ENCODE peak calls at places on chromosomes 1 and 21, in eight cellular contexts. One of them, this sample, is unnamed.
A peak's percentile ranks its signal among the peaks of the same experiment; 100 is the strongest.

GRCh38 chr1:113990966-113991365 is 11.7 kb downstream of the OLFML3 start:
- DNase-seq in adrenal gland: no peak
- DNase-seq in left ventricle myocardium inferior: no peak
- DNase-seq in colonic mucosa: no peak
- DNase-seq in natural killer cell: no peak
- DNase-seq in dorsolateral prefrontal cortex: no peak
- DNase-seq in activated CD8-positive, alpha-beta T cell treated with anti-CD3 and anti-CD28 coated beads for 36 hours: no peak
- DNase-seq in A549: no peak
- DNase-seq in this sample: no peak

GRCh38 chr1:111802110-111802509 is 46.4 kb downstream of the DDX20 start:
- DNase-seq in adrenal gland: no peak
- DNase-seq in left ventricle myocardium inferior: peak; percentile 61
- DNase-seq in colonic mucosa: no peak
- DNase-seq in natural killer cell: no peak
- DNase-seq in dorsolateral prefrontal cortex: no peak
- DNase-seq in activated CD8-positive, alpha-beta T cell treated with anti-CD3 and anti-CD28 coated beads for 36 hours: no peak
- DNase-seq in A549: no peak
- DNase-seq in this sample: no peak

GRCh38 chr1:75520862-75521261 is 90.1 kb downstream of the SLC44A5 start:
- DNase-seq in adrenal gland: no peak
- DNase-seq in left ventricle myocardium inferior: no peak
- DNase-seq in colonic mucosa: no peak
- DNase-seq in natural killer cell: no peak
- DNase-seq in dorsolateral prefrontal cortex: no peak
- DNase-seq in activated CD8-positive, alpha-beta T cell treated with anti-CD3 and anti-CD28 coated beads for 36 hours: no peak
- DNase-seq in A549: peak; percentile 1
- DNase-seq in this sample: no peak

GRCh38 chr1:89724369-89725015 is 91.6 kb downstream of the LRRC8C start:
- DNase-seq in adrenal gland: peak; percentile 22
- DNase-seq in left ventricle myocardium inferior: peak; percentile 35
- DNase-seq in colonic mucosa: no peak
- DNase-seq in natural killer cell: no peak
- DNase-seq in dorsolateral prefrontal cortex: no peak
- DNase-seq in activated CD8-positive, alpha-beta T cell treated with anti-CD3 and anti-CD28 coated beads for 36 hours: peak; percentile 86
- DNase-seq in A549: no peak
- DNase-seq in this sample: peak; percentile 43

GRCh38 chr1:44808938-44809917 is 905 bp downstream of the BTBD19 start:
- DNase-seq in adrenal gland: peak; percentile 78
- DNase-seq in left ventricle myocardium inferior: peak; percentile 48
- DNase-seq in colonic mucosa: peak; percentile 76
- DNase-seq in natural killer cell: peak; percentile 67
- DNase-seq in dorsolateral prefrontal cortex: no peak
- DNase-seq in activated CD8-positive, alpha-beta T cell treated with anti-CD3 and anti-CD28 coated beads for 36 hours: peak; percentile 97
- DNase-seq in A549: peak; percentile 46
- DNase-seq in this sample: peak; percentile 81

GRCh38 chr1:64928325-64928724 is 38.0 kb downstream of the JAK1 start:
- DNase-seq in adrenal gland: no peak
- DNase-seq in left ventricle myocardium inferior: no peak
- DNase-seq in colonic mucosa: no peak
- DNase-seq in natural killer cell: no peak
- DNase-seq in dorsolateral prefrontal cortex: no peak
- DNase-seq in activated CD8-positive, alpha-beta T cell treated with anti-CD3 and anti-CD28 coated beads for 36 hours: no peak
- DNase-seq in A549: no peak
- DNase-seq in this sample: no peak

GRCh38 chr1:158714754-158715153 is 5.8 kb downstream of the OR6K3 start:
- DNase-seq in adrenal gland: no peak
- DNase-seq in left ventricle myocardium inferior: no peak
- DNase-seq in colonic mucosa: no peak
- DNase-seq in natural killer cell: no peak
- DNase-seq in dorsolateral prefrontal cortex: no peak
- DNase-seq in activated CD8-positive, alpha-beta T cell treated with anti-CD3 and anti-CD28 coated beads for 36 hours: no peak
- DNase-seq in A549: no peak
- DNase-seq in this sample: no peak

GRCh38 chr1:150259758-150260669 is 2.4 kb downstream of the CA14 start:
- DNase-seq in adrenal gland: peak; percentile 77
- DNase-seq in left ventricle myocardium inferior: no peak
- DNase-seq in colonic mucosa: peak; percentile 80
- DNase-seq in natural killer cell: no peak
- DNase-seq in dorsolateral prefrontal cortex: no peak
- DNase-seq in activated CD8-positive, alpha-beta T cell treated with anti-CD3 and anti-CD28 coated beads for 36 hours: no peak
- DNase-seq in A549: no peak
- DNase-seq in this sample: no peak

GRCh38 chr1:2778220-2778592 is 23.3 kb downstream of the TTC34 start:
- DNase-seq in adrenal gland: no peak
- DNase-seq in left ventricle myocardium inferior: no peak
- DNase-seq in colonic mucosa: no peak
- DNase-seq in natural killer cell: peak; percentile 13
- DNase-seq in dorsolateral prefrontal cortex: no peak
- DNase-seq in activated CD8-positive, alpha-beta T cell treated with anti-CD3 and anti-CD28 coated beads for 36 hours: no peak
- DNase-seq in A549: no peak
- DNase-seq in this sample: no peak

GRCh38 chr1:240027059-240027462 is 64.6 kb upstream of the FMN2 start:
- DNase-seq in adrenal gland: peak; percentile 33
- DNase-seq in left ventricle myocardium inferior: no peak
- DNase-seq in colonic mucosa: peak; percentile 43
- DNase-seq in natural killer cell: no peak
- DNase-seq in dorsolateral prefrontal cortex: peak; percentile 53
- DNase-seq in activated CD8-positive, alpha-beta T cell treated with anti-CD3 and anti-CD28 coated beads for 36 hours: peak; percentile 44
- DNase-seq in A549: peak; percentile 59
- DNase-seq in this sample: peak; percentile 42

GRCh38 chr1:23449306-23449705 is 24.8 kb upstream of the TCEA3 start:
- DNase-seq in adrenal gland: no peak
- DNase-seq in left ventricle myocardium inferior: no peak
- DNase-seq in colonic mucosa: no peak
- DNase-seq in natural killer cell: no peak
- DNase-seq in dorsolateral prefrontal cortex: no peak
- DNase-seq in activated CD8-positive, alpha-beta T cell treated with anti-CD3 and anti-CD28 coated beads for 36 hours: no peak
- DNase-seq in A549: no peak
- DNase-seq in this sample: no peak

GRCh38 chr1:77143529-77144121 is 75.6 kb downstream of the PIGK start:
- DNase-seq in adrenal gland: no peak
- DNase-seq in left ventricle myocardium inferior: no peak
- DNase-seq in colonic mucosa: no peak
- DNase-seq in natural killer cell: no peak
- DNase-seq in dorsolateral prefrontal cortex: no peak
- DNase-seq in activated CD8-positive, alpha-beta T cell treated with anti-CD3 and anti-CD28 coated beads for 36 hours: no peak
- DNase-seq in A549: peak; percentile 2
- DNase-seq in this sample: no peak

GRCh38 chr1:116448785-116449385 is 75.8 kb downstream of the ATP1A1 start:
- DNase-seq in adrenal gland: no peak
- DNase-seq in left ventricle myocardium inferior: no peak
- DNase-seq in colonic mucosa: no peak
- DNase-seq in natural killer cell: no peak
- DNase-seq in dorsolateral prefrontal cortex: no peak
- DNase-seq in activated CD8-positive, alpha-beta T cell treated with anti-CD3 and anti-CD28 coated beads for 36 hours: no peak
- DNase-seq in A549: no peak
- DNase-seq in this sample: no peak

GRCh38 chr1:43525995-43526394 is 4.7 kb upstream of the PTPRF start:
- DNase-seq in adrenal gland: no peak
- DNase-seq in left ventricle myocardium inferior: no peak
- DNase-seq in colonic mucosa: no peak
- DNase-seq in natural killer cell: no peak
- DNase-seq in dorsolateral prefrontal cortex: peak; percentile 22
- DNase-seq in activated CD8-positive, alpha-beta T cell treated with anti-CD3 and anti-CD28 coated beads for 36 hours: no peak
- DNase-seq in A549: peak; percentile 72
- DNase-seq in this sample: no peak

GRCh38 chr1:182174202-182174855 is 112.8 kb upstream of the ZNF648 start:
- DNase-seq in adrenal gland: no peak
- DNase-seq in left ventricle myocardium inferior: peak; percentile 36
- DNase-seq in colonic mucosa: peak; percentile 44
- DNase-seq in natural killer cell: no peak
- DNase-seq in dorsolateral prefrontal cortex: no peak
- DNase-seq in activated CD8-positive, alpha-beta T cell treated with anti-CD3 and anti-CD28 coated beads for 36 hours: no peak
- DNase-seq in A549: no peak
- DNase-seq in this sample: no peak

GRCh38 chr1:9270290-9270900 is 22.3 kb upstream of the SPSB1 start:
- DNase-seq in adrenal gland: no peak
- DNase-seq in left ventricle myocardium inferior: peak; percentile 53
- DNase-seq in colonic mucosa: no peak
- DNase-seq in natural killer cell: no peak
- DNase-seq in dorsolateral prefrontal cortex: no peak
- DNase-seq in activated CD8-positive, alpha-beta T cell treated with anti-CD3 and anti-CD28 coated beads for 36 hours: no peak
- DNase-seq in A549: no peak
- DNase-seq in this sample: no peak

GRCh38 chr21:46150491-46151121 is 4.8 kb downstream of the FTCD start:
- DNase-seq in adrenal gland: peak; percentile 14
- DNase-seq in left ventricle myocardium inferior: no peak
- DNase-seq in colonic mucosa: no peak
- DNase-seq in natural killer cell: no peak
- DNase-seq in dorsolateral prefrontal cortex: peak; percentile 52
- DNase-seq in activated CD8-positive, alpha-beta T cell treated with anti-CD3 and anti-CD28 coated beads for 36 hours: no peak
- DNase-seq in A549: no peak
- DNase-seq in this sample: no peak

GRCh38 chr1:20439282-20439681 is 46.7 kb downstream of the CAMK2N1 start:
- DNase-seq in adrenal gland: no peak
- DNase-seq in left ventricle myocardium inferior: no peak
- DNase-seq in colonic mucosa: no peak
- DNase-seq in natural killer cell: no peak
- DNase-seq in dorsolateral prefrontal cortex: no peak
- DNase-seq in activated CD8-positive, alpha-beta T cell treated with anti-CD3 and anti-CD28 coated beads for 36 hours: no peak
- DNase-seq in A549: peak; percentile 17
- DNase-seq in this sample: no peak

GRCh38 chr21:16330340-16331319 is 600.8 kb downstream of the USP25 start:
- DNase-seq in adrenal gland: peak; percentile 25
- DNase-seq in left ventricle myocardium inferior: no peak
- DNase-seq in colonic mucosa: peak; percentile 21
- DNase-seq in natural killer cell: no peak
- DNase-seq in dorsolateral prefrontal cortex: no peak
- DNase-seq in activated CD8-positive, alpha-beta T cell treated with anti-CD3 and anti-CD28 coated beads for 36 hours: peak; percentile 9
- DNase-seq in A549: peak; percentile 76
- DNase-seq in this sample: peak; percentile 12

GRCh38 chr1:168470821-168471473 is 72.8 kb downstream of the XCL2 start:
- DNase-seq in adrenal gland: no peak
- DNase-seq in left ventricle myocardium inferior: no peak
- DNase-seq in colonic mucosa: no peak
- DNase-seq in natural killer cell: no peak
- DNase-seq in dorsolateral prefrontal cortex: no peak
- DNase-seq in activated CD8-positive, alpha-beta T cell treated with anti-CD3 and anti-CD28 coated beads for 36 hours: no peak
- DNase-seq in A549: peak; percentile 54
- DNase-seq in this sample: no peak

GRCh38 chr1:203152158-203153034 is 23.2 kb downstream of the MYBPH start:
- DNase-seq in adrenal gland: no peak
- DNase-seq in left ventricle myocardium inferior: no peak
- DNase-seq in colonic mucosa: no peak
- DNase-seq in natural killer cell: no peak
- DNase-seq in dorsolateral prefrontal cortex: no peak
- DNase-seq in activated CD8-positive, alpha-beta T cell treated with anti-CD3 and anti-CD28 coated beads for 36 hours: no peak
- DNase-seq in A549: no peak
- DNase-seq in this sample: no peak

DNA sequence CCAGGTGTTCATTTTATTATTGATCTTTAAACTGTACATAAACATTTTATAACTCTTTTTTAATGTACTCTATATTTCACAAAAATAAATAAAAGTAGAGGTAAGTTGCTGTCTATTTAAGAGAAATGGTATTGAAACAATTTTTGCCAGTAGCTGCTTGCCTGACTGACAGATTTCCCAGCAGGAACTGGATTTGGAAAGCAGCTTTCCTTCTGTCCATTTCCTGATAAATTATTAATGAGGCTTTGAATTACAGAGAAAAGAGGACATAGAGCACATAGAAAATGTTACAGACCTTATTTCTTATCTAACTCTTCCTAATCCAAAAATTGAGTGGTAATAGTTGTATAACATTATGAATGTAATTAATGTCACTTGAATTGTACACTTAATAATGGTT is 79.7 kb upstream of the BCL10 start:
- DNase-seq in adrenal gland: no peak
- DNase-seq in left ventricle myocardium inferior: no peak
- DNase-seq in colonic mucosa: no peak
- DNase-seq in natural killer cell: no peak
- DNase-seq in dorsolateral prefrontal cortex: no peak
- DNase-seq in activated CD8-positive, alpha-beta T cell treated with anti-CD3 and anti-CD28 coated beads for 36 hours: no peak
- DNase-seq in A549: no peak
- DNase-seq in this sample: no peak
- TF ChIP-seq CTCF in adrenal gland: no peak
- TF ChIP-seq CTCF in left ventricle myocardium inferior: no peak
- TF ChIP-seq CTCF in colonic mucosa: no peak
- TF ChIP-seq CTCF in natural killer cell: no peak
- TF ChIP-seq CTCF in dorsolateral prefrontal cortex: no peak
- TF ChIP-seq CTCF in activated CD8-positive, alpha-beta T cell treated with anti-CD3 and anti-CD28 coated beads for 36 hours: no peak
- TF ChIP-seq CTCF in A549: no peak
- TF ChIP-seq CTCF in this sample: no peak

GRCh38 chr1:31771891-31772668 is 7.9 kb upstream of the ADGRB2 start:
- DNase-seq in adrenal gland: no peak
- DNase-seq in left ventricle myocardium inferior: no peak
- DNase-seq in colonic mucosa: no peak
- DNase-seq in natural killer cell: no peak
- DNase-seq in dorsolateral prefrontal cortex: no peak
- DNase-seq in activated CD8-positive, alpha-beta T cell treated with anti-CD3 and anti-CD28 coated beads for 36 hours: peak; percentile 65
- DNase-seq in A549: no peak
- DNase-seq in this sample: no peak
- TF ChIP-seq CTCF in adrenal gland: no peak
- TF ChIP-seq CTCF in left ventricle myocardium inferior: no peak
- TF ChIP-seq CTCF in colonic mucosa: no peak
- TF ChIP-seq CTCF in natural killer cell: no peak
- TF ChIP-seq CTCF in dorsolateral prefrontal cortex: no peak
- TF ChIP-seq CTCF in activated CD8-positive, alpha-beta T cell treated with anti-CD3 and anti-CD28 coated beads for 36 hours: no peak
- TF ChIP-seq CTCF in A549: no peak
- TF ChIP-seq CTCF in this sample: no peak

GRCh38 chr1:207981976-207982375 is 71.1 kb upstream of the CD34 start:
- DNase-seq in adrenal gland: no peak
- DNase-seq in left ventricle myocardium inferior: no peak
- DNase-seq in colonic mucosa: no peak
- DNase-seq in natural killer cell: no peak
- DNase-seq in dorsolateral prefrontal cortex: no peak
- DNase-seq in activated CD8-positive, alpha-beta T cell treated with anti-CD3 and anti-CD28 coated beads for 36 hours: peak; percentile 22
- DNase-seq in A549: peak; percentile 42
- DNase-seq in this sample: peak; percentile 46
- TF ChIP-seq CTCF in adrenal gland: peak; percentile 24
- TF ChIP-seq CTCF in left ventricle myocardium inferior: peak; percentile 48
- TF ChIP-seq CTCF in colonic mucosa: no peak
- TF ChIP-seq CTCF in natural killer cell: peak; percentile 10
- TF ChIP-seq CTCF in dorsolateral prefrontal cortex: no peak
- TF ChIP-seq CTCF in activated CD8-positive, alpha-beta T cell treated with anti-CD3 and anti-CD28 coated beads for 36 hours: peak; percentile 25
- TF ChIP-seq CTCF in A549: no peak
- TF ChIP-seq CTCF in this sample: peak; percentile 29

DNA sequence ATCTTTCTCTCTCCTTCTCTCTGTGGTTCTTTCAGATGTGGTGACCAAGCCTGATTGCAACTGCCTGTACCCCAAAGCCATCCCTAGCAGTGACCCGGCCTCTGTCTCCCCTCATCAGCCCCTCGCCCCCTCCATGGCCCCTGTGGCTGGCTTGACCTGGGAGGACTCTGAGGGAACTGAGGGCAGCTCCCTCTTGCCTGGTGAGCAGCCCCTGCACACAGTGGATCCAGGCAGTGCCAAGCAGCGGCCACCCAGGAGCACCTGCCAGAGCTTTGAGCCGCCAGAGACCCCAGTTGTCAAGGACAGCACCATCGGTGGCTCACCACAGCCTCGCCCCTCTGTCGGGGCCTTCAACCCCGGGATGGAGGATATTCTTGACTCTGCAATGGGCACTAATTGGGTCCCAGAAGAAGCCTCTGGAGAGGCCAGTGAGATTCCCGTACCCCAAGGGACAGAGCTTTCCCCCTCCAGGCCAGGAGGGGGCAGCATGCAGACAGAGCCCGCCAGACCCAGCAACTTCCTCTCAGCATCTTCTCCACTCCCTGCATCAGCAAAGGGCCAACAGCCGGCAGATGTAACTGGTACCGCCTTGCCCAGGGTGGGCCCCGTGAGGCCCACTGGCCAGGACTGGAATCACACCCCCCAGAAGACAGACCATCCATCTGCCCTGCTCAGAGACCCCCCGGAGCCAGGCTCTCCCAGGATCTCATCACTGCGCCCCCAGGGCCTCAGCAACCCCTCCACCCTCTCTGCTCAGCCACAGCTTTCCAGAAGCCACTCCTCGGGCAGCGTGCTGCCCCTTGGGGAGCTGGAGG is 12.7 kb downstream of the CSF1 start:
- DNase-seq in adrenal gland: no peak
- DNase-seq in left ventricle myocardium inferior: no peak
- DNase-seq in colonic mucosa: peak; percentile 32
- DNase-seq in natural killer cell: no peak
- DNase-seq in dorsolateral prefrontal cortex: no peak
- DNase-seq in activated CD8-positive, alpha-beta T cell treated with anti-CD3 and anti-CD28 coated beads for 36 hours: peak; percentile 31
- DNase-seq in A549: no peak
- DNase-seq in this sample: peak; percentile 59
- TF ChIP-seq CTCF in adrenal gland: peak; percentile 38
- TF ChIP-seq CTCF in left ventricle myocardium inferior: peak; percentile 56
- TF ChIP-seq CTCF in colonic mucosa: peak; percentile 39
- TF ChIP-seq CTCF in natural killer cell: no peak
- TF ChIP-seq CTCF in dorsolateral prefrontal cortex: peak; percentile 41
- TF ChIP-seq CTCF in activated CD8-positive, alpha-beta T cell treated with anti-CD3 and anti-CD28 coated beads for 36 hours: peak; percentile 48
- TF ChIP-seq CTCF in A549: peak; percentile 34
- TF ChIP-seq CTCF in this sample: peak; percentile 35